ENCODE peak calls at places on chromosomes 13 and 19, in five cellular contexts. E, R, Q, K and G are unnamed samples.
A peak's percentile ranks its signal among the peaks of the same experiment; 100 is the strongest.

GRCh38 chr19:51246153-51246552 is 4.7 kb upstream of the SIGLECL1 start:
- DNase-seq in E (no peak), R (no peak), Q (peak; percentile 3), K (no peak), G (no peak)

GRCh38 chr19:30046522-30046921 is 104.5 kb downstream of the URI1 start:
- DNase-seq in E (no peak), R (peak; percentile 33), Q (no peak), K (no peak), G (no peak)

GRCh38 chr13:36275190-36276002 is 22.2 kb downstream of the CCDC169 start:
- DNase-seq in E (no peak), R (no peak), Q (peak; percentile 50), K (no peak), G (no peak)

GRCh38 chr13:113935081-113935511 is 38.8 kb downstream of the C13orf46 start:
- DNase-seq in E (no peak), R (no peak), Q (no peak), K (no peak), G (peak; percentile 59)

GRCh38 chr19:5572556-5573286 is 5.0 kb upstream of the TINCR start:
- DNase-seq in E (no peak), R (no peak), Q (no peak), K (no peak), G (no peak)

GRCh38 chr19:51799311-51799997 is 4.5 kb downstream of the FPR3 start:
- DNase-seq in E (peak; percentile 62), R (no peak), Q (peak; percentile 35), K (no peak), G (no peak)

GRCh38 chr19:33704271-33704670 is 82.5 kb downstream of the CHST8 start:
- DNase-seq in E (no peak), R (no peak), Q (no peak), K (no peak), G (no peak)

GRCh38 chr19:39768811-39769210 is 9.8 kb upstream of the LEUTX start:
- DNase-seq in E (no peak), R (no peak), Q (no peak), K (no peak), G (no peak)

GRCh38 chr19:55212447-55212846 is 3.1 kb upstream of the PTPRH start:
- DNase-seq in E (peak; percentile 66), R (peak; percentile 13), Q (peak; percentile 64), K (peak; percentile 72), G (no peak)

GRCh38 chr19:17447704-17448189 is 721 bp downstream of the TMEM221 start:
- DNase-seq in E (no peak), R (no peak), Q (no peak), K (no peak), G (no peak)

GRCh38 chr19:31531326-31531725 is 182.1 kb upstream of the TSHZ3 start:
- DNase-seq in E (no peak), R (no peak), Q (no peak), K (no peak), G (no peak)

GRCh38 chr13:30257433-30258099 is 49.8 kb downstream of the KATNAL1 start:
- DNase-seq in E (no peak), R (no peak), Q (no peak), K (no peak), G (no peak)

GRCh38 chr19:44597131-44597491 is 16.3 kb upstream of the IGSF23 start:
- DNase-seq in E (no peak), R (no peak), Q (no peak), K (no peak), G (no peak)

GRCh38 chr19:54518844-54519243 is 16.2 kb downstream of the LAIR2 start:
- DNase-seq in E (peak; percentile 54), R (peak; percentile 73), Q (peak; percentile 27), K (no peak), G (no peak)

GRCh38 chr13:85283408-85283807 is 515.8 kb downstream of the SLITRK6 start:
- DNase-seq in E (no peak), R (no peak), Q (no peak), K (no peak), G (no peak)

GRCh38 chr19:38843175-38843758 is 6.5 kb downstream of the HNRNPL start:
- DNase-seq in E (peak; percentile 18), R (no peak), Q (no peak), K (no peak), G (no peak)

GRCh38 chr19:29687897-29688728 is 22.9 kb downstream of the PLEKHF1 start:
- DNase-seq in E (no peak), R (no peak), Q (no peak), K (no peak), G (no peak)

GRCh38 chr13:20482818-20483217 is 42.8 kb downstream of the CRYL1 start:
- DNase-seq in E (no peak), R (no peak), Q (no peak), K (no peak), G (no peak)

GRCh38 chr13:97295279-97296182 is 73.4 kb downstream of the MBNL2 start:
- DNase-seq in E (peak; percentile 14), R (no peak), Q (no peak), K (no peak), G (no peak)

GRCh38 chr19:21202865-21203494 is 61.1 kb downstream of the ZNF431 start:
- DNase-seq in E (peak; percentile 53), R (peak; percentile 3), Q (no peak), K (peak; percentile 32), G (peak; percentile 61)

GRCh38 chr19:5615756-5616327 is 6.7 kb downstream of the SAFB2 start:
- DNase-seq in E (no peak), R (no peak), Q (no peak), K (no peak), G (no peak)

GRCh38 chr19:43300206-43300605 is 30.9 kb upstream of the PSG9 start:
- DNase-seq in E (no peak), R (no peak), Q (no peak), K (no peak), G (no peak)

GRCh38 chr13:94677799-94678198 is 34.5 kb downstream of the SOX21 start:
- DNase-seq in E (no peak), R (no peak), Q (no peak), K (no peak), G (no peak)

GRCh38 chr19:4373601-4374441 is 26.5 kb downstream of the SH3GL1 start:
- DNase-seq in E (no peak), R (no peak), Q (no peak), K (no peak), G (no peak)

GRCh38 chr13:71704650-71705049 is 162.4 kb downstream of the DACH1 start:
- DNase-seq in E (no peak), R (no peak), Q (no peak), K (no peak), G (no peak)

GRCh38 chr19:10567696-10568443 is 909 bp downstream of the CDKN2D start:
- DNase-seq in E (no peak), R (no peak), Q (no peak), K (no peak), G (no peak)

GRCh38 chr13:31054632-31055031 is 107.1 kb downstream of the HSPH1 start:
- DNase-seq in E (no peak), R (no peak), Q (no peak), K (no peak), G (no peak)

GRCh38 chr19:33621811-33622504 is at the start of gene CHST8:
- DNase-seq in E (peak; percentile 75), R (no peak), Q (no peak), K (no peak), G (no peak)

GRCh38 chr13:98503175-98504028 is 73.5 kb downstream of the STK24 start:
- DNase-seq in E (peak; percentile 42), R (no peak), Q (no peak), K (no peak), G (no peak)

GRCh38 chr13:79541426-79542049 is 60.6 kb downstream of the NDFIP2 start:
- DNase-seq in E (peak; percentile 19), R (peak; percentile 49), Q (peak; percentile 62), K (peak; percentile 56), G (no peak)

GRCh38 chr13:111006508-111007031 is 91.7 kb upstream of the ANKRD10 start:
- DNase-seq in E (peak; percentile 17), R (no peak), Q (no peak), K (no peak), G (no peak)

DNA sequence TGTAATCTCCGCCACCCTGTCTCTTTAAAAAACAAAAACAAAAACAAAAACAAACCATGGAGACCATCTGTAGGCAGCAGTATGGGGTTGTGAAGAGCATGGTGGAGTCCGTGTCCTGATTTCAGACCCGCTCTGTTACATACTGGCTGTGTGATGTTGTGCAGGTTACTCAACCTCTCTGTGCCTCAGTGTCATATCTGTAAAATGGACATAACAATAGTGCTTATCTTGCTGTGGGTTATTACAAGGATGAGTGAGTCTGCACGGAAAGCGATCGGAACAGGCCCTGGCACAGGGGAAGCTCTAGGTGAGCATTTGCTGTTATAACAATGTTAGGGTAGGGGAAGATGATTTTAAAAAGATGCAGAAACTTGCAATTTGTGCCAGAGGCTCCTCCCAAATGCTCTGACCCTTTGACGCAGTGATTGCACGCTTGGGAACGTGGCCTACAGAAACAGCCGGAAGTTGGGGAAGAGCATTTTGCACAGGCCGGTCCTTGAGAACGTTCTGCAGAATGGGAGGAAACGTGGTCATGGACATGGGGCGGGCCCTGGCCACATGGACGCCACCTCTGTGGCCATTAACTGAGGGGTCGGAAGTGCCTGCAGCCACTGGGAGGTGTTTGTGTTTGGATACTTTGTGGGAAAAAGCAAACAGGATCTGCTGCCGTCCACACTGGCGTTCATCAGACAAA is 15.7 kb upstream of the SELENOW start:
- DNase-seq in E (no peak), R (no peak), Q (no peak), K (no peak), G (no peak)
- TF ChIP-seq SIN3A in E (no peak), R (no peak), Q (no peak), K (no peak), G (no peak)

GRCh38 chr19:42111384-42111783 is 20.9 kb downstream of the POU2F2 start:
- DNase-seq in E (no peak), R (no peak), Q (no peak), K (no peak), G (no peak)

GRCh38 chr19:42111811-42112210 is 20.4 kb downstream of the POU2F2 start:
- DNase-seq in E (no peak), R (no peak), Q (no peak), K (no peak), G (no peak)

GRCh38 chr19:42109896-42110295 is 22.4 kb downstream of the POU2F2 start:
- DNase-seq in E (no peak), R (no peak), Q (no peak), K (no peak), G (no peak)

GRCh38 chr19:42108527-42109389 is 23.5 kb downstream of the POU2F2 start:
- DNase-seq in E (peak; percentile 85), R (peak; percentile 72), Q (peak; percentile 74), K (peak; percentile 83), G (peak; percentile 95)

GRCh38 chr19:42110658-42111057 is 21.6 kb downstream of the POU2F2 start:
- DNase-seq in E (no peak), R (no peak), Q (no peak), K (no peak), G (no peak)
- TF ChIP-seq EZH2 in E (no peak), R (no peak), Q (no peak), K (no peak), G (no peak)

GRCh38 chr13:51674276-51674675 is 90.0 kb downstream of the WDFY2 start:
- DNase-seq in E (no peak), R (no peak), Q (no peak), K (peak; percentile 12), G (no peak)
- TF ChIP-seq SIN3A in E (no peak), R (no peak), Q (no peak), K (no peak), G (no peak)

GRCh38 chr13:38758278-38758677 is 71.4 kb downstream of the FREM2 start:
- DNase-seq in E (no peak), R (no peak), Q (no peak), K (no peak), G (no peak)
- TF ChIP-seq EZH2 in E (no peak), R (no peak), Q (no peak), K (no peak), G (no peak)

GRCh38 chr19:1214862-1215731 is 9.5 kb downstream of the STK11 start:
- DNase-seq in E (no peak), R (no peak), Q (no peak), K (no peak), G (no peak)
- TF ChIP-seq SIN3A in E (no peak), R (no peak), Q (no peak), K (no peak), G (no peak)